ENCODE peak calls at places on chromosomes 13 and 19, in seven cellular contexts. S, Z, N, G, Y, T and J are unnamed samples.

GRCh38 chr13:96181886-96182285 is 92.0 kb downstream of the HS6ST3 start:
- DNase-seq in S (no peak), Z (no peak), N (no peak), G (no peak), Y (no peak), T (no peak), J (no peak)

GRCh38 chr19:37905936-37906867 is at the start of gene WDR87:
- DNase-seq in S (peak), Z (peak), N (peak), G (no peak), Y (peak), T (peak), J (peak)

GRCh38 chr19:9674669-9675357 is at the start of gene ZNF562:
- DNase-seq in S (peak), Z (peak), N (peak), G (peak), Y (peak), T (peak), J (peak)

GRCh38 chr13:99471231-99472202 is 29.8 kb upstream of the TM9SF2 start:
- DNase-seq in S (no peak), Z (no peak), N (no peak), G (no peak), Y (no peak), T (no peak), J (no peak)

GRCh38 chr19:5923356-5923755 is 9.3 kb downstream of the CAPS start:
- DNase-seq in S (no peak), Z (no peak), N (no peak), G (no peak), Y (no peak), T (no peak), J (no peak)

GRCh38 chr19:51903192-51903591 is 1.6 kb downstream of the ZNF649 start:
- DNase-seq in S (no peak), Z (no peak), N (no peak), G (no peak), Y (no peak), T (no peak), J (no peak)

GRCh38 chr19:17149393-17150135 is 65.6 kb upstream of the USE1 start:
- DNase-seq in S (peak), Z (no peak), N (no peak), G (no peak), Y (no peak), T (no peak), J (no peak)

GRCh38 chr13:71046360-71047079 is 820.5 kb downstream of the DACH1 start:
- DNase-seq in S (no peak), Z (no peak), N (no peak), G (no peak), Y (no peak), T (no peak), J (no peak)

GRCh38 chr13:47081850-47082249 is 185.0 kb upstream of the HTR2A start:
- DNase-seq in S (no peak), Z (no peak), N (no peak), G (no peak), Y (no peak), T (no peak), J (no peak)

GRCh38 chr19:45523642-45524256 is 16.5 kb downstream of the VASP start:
- DNase-seq in S (peak), Z (peak), N (peak), G (peak), Y (peak), T (peak), J (peak)

GRCh38 chr13:37192986-37193385 is 87.5 kb upstream of the CSNK1A1L start:
- DNase-seq in S (no peak), Z (no peak), N (no peak), G (no peak), Y (no peak), T (no peak), J (no peak)

GRCh38 chr13:40624338-40624737 is 42.1 kb downstream of the FOXO1 start:
- DNase-seq in S (no peak), Z (no peak), N (no peak), G (no peak), Y (peak), T (no peak), J (no peak)

GRCh38 chr13:60397693-60398437 is 845 bp downstream of the TDRD3 start:
- DNase-seq in S (peak), Z (peak), N (peak), G (peak), Y (peak), T (peak), J (peak)

GRCh38 chr13:40181203-40181845 is 485.1 kb downstream of the FOXO1 start:
- DNase-seq in S (no peak), Z (no peak), N (no peak), G (no peak), Y (no peak), T (no peak), J (no peak)

GRCh38 chr13:28641600-28641926 is 17.4 kb upstream of the POMP start:
- DNase-seq in S (no peak), Z (peak), N (no peak), G (no peak), Y (no peak), T (no peak), J (peak)

GRCh38 chr19:3785464-3785937 is 680 bp downstream of the MATK start:
- DNase-seq in S (peak), Z (no peak), N (no peak), G (no peak), Y (no peak), T (no peak), J (no peak)

GRCh38 chr19:29665215-29665825 is at the start of gene PLEKHF1:
- DNase-seq in S (peak), Z (peak), N (peak), G (peak), Y (peak), T (peak), J (peak)

GRCh38 chr19:46134527-46134926 is 10.0 kb upstream of the IGFL3 start:
- DNase-seq in S (no peak), Z (no peak), N (no peak), G (no peak), Y (no peak), T (no peak), J (no peak)

GRCh38 chr13:72186730-72187422 is 319.9 kb upstream of the DACH1 start:
- DNase-seq in S (no peak), Z (no peak), N (no peak), G (no peak), Y (no peak), T (no peak), J (no peak)

GRCh38 chr13:28478127-28478526 is 16.8 kb downstream of the FLT1 start:
- DNase-seq in S (no peak), Z (no peak), N (no peak), G (no peak), Y (no peak), T (no peak), J (no peak)

GRCh38 chr19:20928371-20928770 is 5.3 kb downstream of the ZNF85 start:
- DNase-seq in S (no peak), Z (no peak), N (no peak), G (no peak), Y (no peak), T (no peak), J (no peak)

GRCh38 chr13:79056706-79057105 is 349.3 kb downstream of the RBM26 start:
- DNase-seq in S (no peak), Z (peak), N (no peak), G (no peak), Y (no peak), T (peak), J (no peak)

GRCh38 chr19:3276341-3276799 is 51.9 kb downstream of the CELF5 start:
- DNase-seq in S (peak), Z (peak), N (no peak), G (no peak), Y (peak), T (peak), J (peak)

GRCh38 chr19:16773259-16773658 is 53.6 kb downstream of the NWD1 start:
- DNase-seq in S (no peak), Z (no peak), N (no peak), G (no peak), Y (no peak), T (no peak), J (peak)

GRCh38 chr19:7769171-7769570 is 6.1 kb downstream of the CLEC4M start:
- DNase-seq in S (no peak), Z (no peak), N (no peak), G (no peak), Y (no peak), T (no peak), J (no peak)

GRCh38 chr13:91111476-91112190 is 235.9 kb upstream of the MIR17HG start:
- DNase-seq in S (no peak), Z (no peak), N (no peak), G (no peak), Y (no peak), T (no peak), J (no peak)
- TF ChIP-seq CTCF in S (no peak), Z (no peak), N (no peak), G (no peak), Y (no peak), T (no peak), J (no peak)

GRCh38 chr13:85828094-85828684 is 29.0 kb upstream of the SLITRK6 start:
- DNase-seq in S (no peak), Z (peak), N (no peak), G (no peak), Y (peak), T (no peak), J (peak)
- TF ChIP-seq CTCF in S (no peak), Z (peak), N (peak), G (peak), Y (peak), T (peak), J (peak)

DNA sequence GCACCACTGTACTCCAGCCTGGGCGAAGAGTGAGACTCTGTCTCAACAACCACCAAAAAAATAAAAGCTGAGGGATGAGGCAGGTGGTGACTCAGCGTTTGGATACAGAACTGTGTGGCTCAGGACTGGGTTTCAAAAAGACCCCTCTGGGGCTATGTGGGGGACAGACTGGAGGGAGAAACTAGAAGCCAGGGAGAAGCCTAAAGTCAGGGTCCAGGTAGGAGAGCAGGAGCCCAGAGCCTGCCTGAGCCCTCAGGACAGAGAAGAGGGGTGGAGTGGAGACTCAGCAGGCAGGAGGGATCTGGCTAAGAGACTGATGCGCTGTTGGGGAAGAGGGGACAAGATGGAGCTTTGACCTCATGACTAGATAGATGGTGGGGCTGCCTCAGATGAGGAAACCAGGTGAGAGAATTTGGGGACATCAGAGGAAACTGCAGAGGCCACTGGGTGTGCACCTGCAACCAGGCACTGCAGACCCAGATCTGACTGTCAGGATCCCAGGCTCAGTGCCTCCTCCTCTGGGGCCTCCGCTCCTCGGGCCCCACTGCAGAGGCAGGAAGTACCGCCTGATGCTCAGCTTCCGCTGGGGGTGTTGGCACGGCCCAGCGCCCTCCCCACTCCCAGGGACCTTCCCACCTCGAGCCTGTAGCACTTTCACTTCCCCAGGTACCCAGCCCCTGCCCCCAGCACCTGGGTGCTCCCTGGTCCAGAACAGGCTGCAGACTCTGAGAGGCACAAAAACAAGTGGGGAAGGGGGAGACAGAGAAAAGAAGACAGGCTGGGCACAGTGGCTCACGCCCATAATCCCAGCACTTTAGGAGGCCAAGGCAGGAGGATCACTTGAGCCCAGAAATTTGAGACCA is 1.5 kb upstream of the CD37 start:
- DNase-seq in S (peak), Z (peak), N (peak), G (no peak), Y (no peak), T (no peak), J (peak)
- TF ChIP-seq CTCF in S (no peak), Z (no peak), N (no peak), G (no peak), Y (no peak), T (no peak), J (no peak)

GRCh38 chr13:112690242-112690943 is 555 bp downstream of the ATP11A start:
- DNase-seq in S (peak), Z (peak), N (peak), G (peak), Y (peak), T (peak), J (peak)

GRCh38 chr13:112687836-112688559 is 1.8 kb upstream of the ATP11A start:
- DNase-seq in S (no peak), Z (no peak), N (no peak), G (no peak), Y (no peak), T (no peak), J (no peak)

GRCh38 chr13:112688560-112689497 is 1.0 kb upstream of the ATP11A start:
- DNase-seq in S (no peak), Z (peak), N (no peak), G (no peak), Y (no peak), T (peak), J (no peak)

GRCh38 chr13:112692104-112692503 is 2.3 kb downstream of the ATP11A start:
- DNase-seq in S (no peak), Z (no peak), N (no peak), G (no peak), Y (no peak), T (peak), J (no peak)

GRCh38 chr13:112689498-112690241 is at the start of gene ATP11A:
- DNase-seq in S (peak), Z (peak), N (peak), G (peak), Y (peak), T (peak), J (peak)
- TF ChIP-seq CTCF in S (no peak), Z (no peak), N (no peak), G (no peak), Y (no peak), T (no peak), J (peak)

DNA sequence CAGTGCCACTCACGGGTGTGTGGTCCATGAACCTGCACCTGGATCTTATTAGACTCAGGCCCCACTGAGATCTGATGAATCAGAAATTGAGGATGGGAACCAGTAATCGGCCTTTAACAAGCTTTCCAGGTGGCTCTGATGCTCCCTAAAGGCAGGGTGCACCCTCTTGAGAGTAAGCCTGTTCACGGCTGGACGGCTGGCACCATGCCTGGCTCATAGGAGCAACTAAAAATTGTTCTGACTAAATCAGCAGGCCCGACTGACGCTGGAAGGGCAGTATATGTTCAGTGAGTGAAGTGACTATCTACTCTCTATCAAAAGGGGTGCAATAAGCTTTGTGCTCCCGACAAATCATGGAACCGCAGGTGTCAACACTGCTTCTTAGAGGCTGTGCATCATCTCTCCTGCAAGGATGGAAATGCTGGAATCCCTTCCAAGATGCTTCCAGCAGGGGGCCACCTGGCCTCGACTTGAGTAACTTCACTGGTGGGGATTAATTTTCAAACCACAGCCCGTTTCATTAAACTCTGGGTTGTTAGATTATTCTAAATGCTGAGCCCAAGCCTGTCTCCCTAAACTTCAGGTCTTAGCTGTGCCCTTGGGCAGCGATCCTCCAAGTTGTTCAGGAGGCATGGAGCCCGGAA is 28.4 kb downstream of the TMTC4 start:
- DNase-seq in S (no peak), Z (no peak), N (no peak), G (no peak), Y (peak), T (peak), J (no peak)
- TF ChIP-seq CTCF in S (no peak), Z (no peak), N (no peak), G (no peak), Y (no peak), T (no peak), J (peak)

GRCh38 chr13:43132228-43132627 is 108.8 kb downstream of the DNAJC15 start:
- DNase-seq in S (no peak), Z (peak), N (no peak), G (no peak), Y (peak), T (peak), J (peak)
- TF ChIP-seq CTCF in S (no peak), Z (peak), N (peak), G (peak), Y (no peak), T (no peak), J (peak)

GRCh38 chr19:23439623-23440022 is 44.4 kb upstream of the ZNF91 start:
- DNase-seq in S (no peak), Z (no peak), N (no peak), G (no peak), Y (no peak), T (peak), J (no peak)
- TF ChIP-seq CTCF in S (no peak), Z (peak), N (no peak), G (peak), Y (no peak), T (peak), J (no peak)